ENCODE peak calls at places on chromosomes 1 and 21, in ten cellular contexts. P is transverse colon, O is stomach, Q is spleen, N is prostate gland, R is endothelial cell of umbilical vein, G is GM12892, F is HepG2, X is K562, L is suprapubic skin. J is an unnamed sample.

GRCh38 chr1:20109223-20109856 is 10.0 kb downstream of the PLA2G2D start:
- DNase-seq in P (no peak), L (no peak), O (no peak), F (no peak), N (no peak), R (no peak), G (no peak), X (peak), Q (no peak), J (no peak)

GRCh38 chr1:223811634-223812101 is 34.1 kb downstream of the TP53BP2 start:
- DNase-seq in N (no peak), F (peak), X (no peak), O (no peak), G (no peak), P (no peak), R (peak), Q (no peak), L (no peak), J (no peak)

GRCh38 chr1:17441265-17441992 is 2.0 kb upstream of the RCC2 start:
- DNase-seq in P (no peak), O (no peak), F (no peak), R (no peak), G (no peak), X (no peak), L (no peak), Q (no peak), N (peak), J (no peak)

GRCh38 chr1:30376054-30376453 is 347.3 kb downstream of the MATN1 start:
- DNase-seq in Q (no peak), L (no peak), N (no peak), X (no peak), R (no peak), G (no peak), O (peak), P (no peak), F (no peak), J (no peak)

GRCh38 chr1:58392083-58392482 is 154.4 kb downstream of the OMA1 start:
- DNase-seq in X (no peak), N (no peak), R (no peak), Q (no peak), F (no peak), G (no peak), L (no peak), O (no peak), P (no peak), J (no peak)

GRCh38 chr1:78497196-78497595 is 6.4 kb downstream of the PTGFR start:
- DNase-seq in N (no peak), X (no peak), P (no peak), R (peak), O (no peak), L (no peak), Q (no peak), F (no peak), G (no peak), J (no peak)

GRCh38 chr1:219517031-219517430 is 95.9 kb downstream of the ZC3H11B start:
- DNase-seq in X (no peak), R (no peak), Q (no peak), F (no peak), N (no peak), O (no peak), G (no peak), P (no peak), L (no peak), J (no peak)

GRCh38 chr1:63789856-63790605 is 16.2 kb downstream of the ROR1 start:
- DNase-seq in Q (no peak), R (no peak), F (no peak), P (no peak), O (no peak), N (no peak), L (no peak), G (no peak), X (no peak), J (no peak)

GRCh38 chr1:9108056-9108665 is 20.7 kb downstream of the GPR157 start:
- DNase-seq in X (no peak), O (no peak), P (no peak), Q (no peak), N (no peak), R (no peak), L (no peak), G (no peak), F (no peak), J (peak)

GRCh38 chr21:37073417-37074194 is 552 bp downstream of the TTC3 start:
- DNase-seq in O (peak), R (peak), P (peak), N (peak), X (peak), Q (peak), L (peak), F (no peak), G (no peak), J (peak)

DNA sequence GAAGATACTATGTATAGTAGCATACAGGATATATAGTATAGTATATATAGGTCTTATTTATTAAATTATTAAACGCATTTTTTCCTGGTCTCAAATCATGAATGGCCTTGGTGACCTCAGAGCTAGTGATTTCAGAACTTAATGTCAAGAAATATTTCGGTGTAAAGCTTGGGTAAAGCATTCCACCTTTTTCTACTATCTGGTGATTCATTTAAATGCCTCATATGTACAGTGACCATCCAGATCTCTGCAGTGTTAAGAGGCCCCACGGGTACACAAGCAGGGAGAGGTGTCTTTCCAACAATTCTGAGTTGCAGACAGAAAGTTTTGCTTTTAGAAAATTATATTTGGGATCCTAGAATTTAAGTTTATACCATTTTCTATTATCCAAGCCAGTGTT is 626.5 kb downstream of the PTPRC start:
- DNase-seq in R (no peak), N (no peak), Q (no peak), P (no peak), L (no peak), F (no peak), X (no peak), G (no peak), O (no peak), J (no peak)
- TF ChIP-seq POLR2A in R (no peak), N (no peak), Q (no peak), P (no peak), L (no peak), F (no peak), X (no peak), G (no peak), O (no peak), J (no peak)

GRCh38 chr21:43866659-43867331 is 1.8 kb downstream of the AGPAT3 start:
- DNase-seq in O (peak), L (no peak), F (peak), G (peak), P (peak), N (peak), Q (peak), R (peak), X (peak), J (no peak)

GRCh38 chr21:43866233-43866632 is 1.2 kb downstream of the AGPAT3 start:
- DNase-seq in O (no peak), X (peak), F (no peak), Q (peak), P (peak), N (peak), L (no peak), R (no peak), G (peak), J (peak)

GRCh38 chr21:43864806-43865470 is at the start of gene AGPAT3:
- DNase-seq in L (no peak), O (no peak), R (no peak), F (no peak), N (no peak), X (peak), Q (peak), G (peak), P (no peak), J (no peak)

GRCh38 chr21:43865471-43866181 is 603 bp downstream of the AGPAT3 start:
- DNase-seq in L (no peak), P (peak), R (no peak), Q (peak), X (peak), O (peak), F (no peak), N (no peak), G (peak), J (peak)

DNA sequence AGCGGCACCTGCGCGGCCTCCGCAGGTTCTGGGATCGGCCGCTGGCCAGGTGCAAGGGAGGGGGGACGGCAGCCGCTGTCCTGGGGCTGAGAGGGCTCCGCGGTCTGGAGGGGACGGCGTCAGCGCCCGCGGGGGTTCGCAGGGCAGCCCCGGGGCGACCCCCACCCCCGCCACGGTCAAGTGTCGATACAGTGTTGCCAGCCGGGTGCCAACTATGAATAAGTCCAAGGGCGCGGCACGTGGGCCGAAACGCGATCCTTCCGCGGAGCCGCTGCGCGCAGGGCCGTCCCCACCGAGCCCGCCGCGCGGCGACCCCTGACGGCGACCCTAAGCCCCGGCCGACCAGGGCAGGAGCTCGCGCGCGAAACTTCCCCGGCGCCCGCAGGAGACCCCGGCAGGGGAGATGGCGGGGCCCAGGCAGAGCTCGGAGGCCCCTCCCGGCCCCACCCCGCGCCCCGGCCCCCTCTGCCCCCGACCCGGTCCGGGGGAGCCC is 664 bp upstream of the AGPAT3 start:
- DNase-seq in G (peak), N (peak), Q (peak), R (peak), F (no peak), L (no peak), O (peak), X (peak), P (peak), J (peak)
- TF ChIP-seq POLR2AphosphoS5 in G (no peak), N (peak), Q (peak), R (peak), F (no peak), L (no peak), O (peak), X (no peak), P (peak), J (peak)

GRCh38 chr1:230230948-230231738 is 164.1 kb downstream of the GALNT2 start:
- DNase-seq in X (no peak), F (no peak), Q (no peak), P (peak), G (no peak), N (no peak), L (no peak), R (no peak), O (no peak), J (no peak)

GRCh38 chr1:230230273-230230672 is 163.2 kb downstream of the GALNT2 start:
- DNase-seq in O (no peak), X (no peak), F (no peak), Q (no peak), N (no peak), G (no peak), R (no peak), P (no peak), L (no peak), J (no peak)

GRCh38 chr1:230232352-230232751 is 165.3 kb downstream of the GALNT2 start:
- DNase-seq in Q (no peak), G (no peak), L (no peak), N (no peak), X (no peak), R (no peak), P (no peak), F (no peak), O (no peak), J (no peak)

GRCh38 chr1:230233786-230234185 is 166.7 kb downstream of the GALNT2 start:
- DNase-seq in P (no peak), X (no peak), N (no peak), O (no peak), G (no peak), Q (no peak), F (no peak), R (no peak), L (no peak), J (no peak)

GRCh38 chr1:230231739-230232075 is 164.7 kb downstream of the GALNT2 start:
- DNase-seq in Q (no peak), P (peak), X (no peak), O (peak), N (peak), L (no peak), F (no peak), R (no peak), G (no peak), J (peak)
- TF ChIP-seq POLR2A in Q (no peak), P (peak), X (no peak), O (no peak), N (no peak), L (no peak), F (no peak), R (no peak), G (no peak), J (no peak)

DNA sequence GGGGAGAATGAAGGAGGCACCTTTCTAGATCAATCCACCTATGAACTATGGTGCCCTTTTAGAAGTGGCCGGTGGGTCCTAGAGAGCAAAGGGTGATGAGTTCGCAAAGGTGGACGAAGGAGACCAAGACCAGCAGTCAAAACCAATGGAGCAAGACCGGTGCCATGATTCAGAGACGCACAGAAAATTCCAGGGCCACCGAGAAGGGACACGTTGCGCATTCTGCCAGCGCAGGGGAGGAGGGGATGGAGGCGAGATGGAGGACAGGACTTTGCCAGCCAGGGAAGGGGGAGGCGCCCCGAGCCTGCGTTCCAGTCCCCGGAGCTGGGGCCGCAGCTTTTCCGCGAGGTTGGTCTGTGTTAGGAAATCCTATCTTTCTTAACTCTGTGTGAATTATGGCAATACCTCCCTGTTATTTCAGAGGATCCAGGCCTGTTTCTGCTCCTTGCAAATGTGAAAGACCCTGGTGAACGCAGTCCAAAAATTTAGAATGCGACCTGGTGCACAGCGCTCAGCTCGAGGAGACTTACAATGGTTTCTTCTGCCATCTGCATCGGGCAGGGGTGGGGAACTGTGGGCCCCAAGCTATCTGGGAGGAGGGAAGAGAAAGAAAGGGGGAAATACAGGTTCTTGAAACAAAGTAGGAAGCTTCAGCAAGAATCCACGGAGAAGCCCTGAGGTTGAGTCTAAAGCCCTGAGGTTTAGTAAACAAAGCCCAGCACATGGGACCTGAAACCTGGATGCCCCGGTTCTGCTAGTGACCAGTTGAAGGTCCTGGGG is 129.4 kb downstream of the MRPS6 start:
- DNase-seq in R (no peak), G (no peak), P (peak), O (no peak), X (no peak), L (no peak), Q (peak), N (no peak), F (no peak), J (peak)
- TF ChIP-seq POLR2AphosphoS5 in R (no peak), G (no peak), P (no peak), O (no peak), X (no peak), L (no peak), Q (peak), N (no peak), F (no peak), J (no peak)

J was measured in sigmoid colon.